ENCODE peak calls at places on chromosomes 13 and 19, in five cellular contexts. Z is NAMALWA; R is SJCRH30; L is stimulated activated CD4-positive, alpha-beta T cell treated with anti-CD3 and anti-CD28 coated beads, Interleukin-4, amount 100 ng/mL, for 1 hour; B is AG08395. Y is an unnamed sample.

GRCh38 chr19:45779231-45780145 is 2.8 kb downstream of the DMPK start:
- DNase-seq in B (peak), Z (peak), L (peak), R (peak), Y (no peak)

GRCh38 chr13:109479991-109480696 is 306.2 kb downstream of the IRS2 start:
- DNase-seq in L (no peak), B (no peak), Z (no peak), R (no peak), Y (peak)

GRCh38 chr19:52226652-52227051 is 36.8 kb downstream of the PPP2R1A start:
- DNase-seq in R (no peak), L (no peak), Z (no peak), B (no peak), Y (no peak)

GRCh38 chr13:105139380-105140285 is 1395.8 kb downstream of the EFNB2 start:
- DNase-seq in R (no peak), Z (peak), L (peak), B (peak), Y (peak)

GRCh38 chr13:91326156-91326555 is 21.3 kb upstream of the MIR17HG start:
- DNase-seq in R (no peak), L (no peak), Z (no peak), B (no peak), Y (no peak)

GRCh38 chr13:111325941-111326620 is 5.6 kb downstream of the TEX29 start:
- DNase-seq in L (no peak), Z (no peak), B (no peak), R (no peak), Y (no peak)

GRCh38 chr13:102721800-102722231 is 27.0 kb upstream of the METTL21C start:
- DNase-seq in Z (no peak), L (no peak), R (no peak), B (peak), Y (peak)

GRCh38 chr13:27926644-27927434 is 7.0 kb downstream of the PDX1 start:
- DNase-seq in L (no peak), R (no peak), B (no peak), Z (peak), Y (no peak)

GRCh38 chr19:46951236-46951986 is 68.2 kb upstream of the NPAS1 start:
- DNase-seq in R (no peak), B (peak), Z (no peak), L (no peak), Y (peak)

GRCh38 chr13:48727252-48728011 is 73.7 kb downstream of the CYSLTR2 start:
- DNase-seq in R (peak), Z (peak), L (no peak), B (no peak), Y (no peak)

GRCh38 chr13:96769874-96770273 is 224.4 kb downstream of the OXGR1 start:
- DNase-seq in B (no peak), Z (no peak), R (no peak), L (no peak), Y (no peak)

GRCh38 chr19:3046621-3047306 is 15.5 kb downstream of the TLE5 start:
- DNase-seq in R (no peak), L (no peak), B (no peak), Z (no peak), Y (no peak)

GRCh38 chr13:111650626-111651025 is 330.2 kb downstream of the TEX29 start:
- DNase-seq in B (no peak), R (no peak), Z (no peak), L (no peak), Y (no peak)

GRCh38 chr13:97285221-97285955 is 63.3 kb downstream of the MBNL2 start:
- DNase-seq in B (no peak), R (no peak), Z (no peak), L (no peak), Y (no peak)

GRCh38 chr13:112752711-112753541 is 63.1 kb downstream of the ATP11A start:
- DNase-seq in B (no peak), R (no peak), L (no peak), Z (no peak), Y (no peak)

GRCh38 chr19:13615890-13616289 is 109.6 kb upstream of the CACNA1A start:
- DNase-seq in R (no peak), L (no peak), B (no peak), Z (no peak), Y (no peak)

GRCh38 chr13:30194906-30195305 is 112.4 kb downstream of the KATNAL1 start:
- DNase-seq in B (no peak), Z (no peak), R (no peak), L (no peak), Y (no peak)

GRCh38 chr19:57350877-57351805 is at the start of gene ZNF304:
- DNase-seq in L (peak), B (peak), Z (peak), R (peak), Y (peak)

GRCh38 chr13:79736356-79736755 is 255.4 kb downstream of the NDFIP2 start:
- DNase-seq in B (no peak), R (no peak), Z (no peak), L (no peak), Y (no peak)

GRCh38 chr19:10189631-10190425 is 4.9 kb downstream of the DNMT1 start:
- DNase-seq in Z (no peak), L (no peak), R (no peak), B (no peak), Y (no peak)

GRCh38 chr13:80529734-80530133 is 188.8 kb upstream of the SPRY2 start:
- DNase-seq in R (no peak), L (no peak), Z (no peak), B (no peak), Y (no peak)

Y was measured in HFFc6.